ENCODE peak calls at places on chromosome 17, in seven cellular contexts. One of them, this sample, is unnamed.

GRCh38 chr17:35947156-35947585 is 3.7 kb upstream of the LYZL6 start:
- DNase-seq in WERI-Rb-1: peak; percentile 70
- DNase-seq in sigmoid colon: no peak
- DNase-seq in heart right ventricle: peak; percentile 32
- DNase-seq in body of pancreas: peak; percentile 55
- DNase-seq in foreskin keratinocyte: peak; percentile 28
- DNase-seq in CD8-positive, alpha-beta T cell: peak; percentile 25
- DNase-seq in this sample: peak; percentile 26

GRCh38 chr17:80195671-80196529 is 24.2 kb downstream of the SGSH start:
- DNase-seq in WERI-Rb-1: peak; percentile 47
- DNase-seq in sigmoid colon: no peak
- DNase-seq in heart right ventricle: no peak
- DNase-seq in body of pancreas: no peak
- DNase-seq in foreskin keratinocyte: no peak
- DNase-seq in CD8-positive, alpha-beta T cell: peak; percentile 31
- DNase-seq in this sample: no peak

GRCh38 chr17:4796550-4796915 is 569 bp downstream of the PSMB6 start:
- DNase-seq in WERI-Rb-1: peak; percentile 46
- DNase-seq in sigmoid colon: no peak
- DNase-seq in heart right ventricle: no peak
- DNase-seq in body of pancreas: no peak
- DNase-seq in foreskin keratinocyte: no peak
- DNase-seq in CD8-positive, alpha-beta T cell: no peak
- DNase-seq in this sample: peak; percentile 27

GRCh38 chr17:47703191-47703591 is 9.2 kb downstream of the TBKBP1 start:
- DNase-seq in WERI-Rb-1: no peak
- DNase-seq in sigmoid colon: peak; percentile 55
- DNase-seq in heart right ventricle: no peak
- DNase-seq in body of pancreas: no peak
- DNase-seq in foreskin keratinocyte: no peak
- DNase-seq in CD8-positive, alpha-beta T cell: no peak
- DNase-seq in this sample: no peak

GRCh38 chr17:31581022-31581483 is 189.6 kb downstream of the RAB11FIP4 start:
- DNase-seq in WERI-Rb-1: no peak
- DNase-seq in sigmoid colon: peak; percentile 92
- DNase-seq in heart right ventricle: peak; percentile 79
- DNase-seq in body of pancreas: peak; percentile 73
- DNase-seq in foreskin keratinocyte: peak; percentile 32
- DNase-seq in CD8-positive, alpha-beta T cell: no peak
- DNase-seq in this sample: peak; percentile 85

GRCh38 chr17:1764274-1764673 is 2.4 kb downstream of the SERPINF1 start:
- DNase-seq in WERI-Rb-1: peak; percentile 66
- DNase-seq in sigmoid colon: peak; percentile 93
- DNase-seq in heart right ventricle: peak; percentile 66
- DNase-seq in body of pancreas: peak; percentile 39
- DNase-seq in foreskin keratinocyte: peak; percentile 84
- DNase-seq in CD8-positive, alpha-beta T cell: peak; percentile 33
- DNase-seq in this sample: no peak

GRCh38 chr17:33241390-33241789 is 51.7 kb downstream of the ASIC2 start:
- DNase-seq in WERI-Rb-1: no peak
- DNase-seq in sigmoid colon: no peak
- DNase-seq in heart right ventricle: no peak
- DNase-seq in body of pancreas: no peak
- DNase-seq in foreskin keratinocyte: peak; percentile 23
- DNase-seq in CD8-positive, alpha-beta T cell: no peak
- DNase-seq in this sample: no peak

GRCh38 chr17:67343237-67343636 is 23.1 kb downstream of the PSMD12 start:
- DNase-seq in WERI-Rb-1: no peak
- DNase-seq in sigmoid colon: no peak
- DNase-seq in heart right ventricle: no peak
- DNase-seq in body of pancreas: no peak
- DNase-seq in foreskin keratinocyte: no peak
- DNase-seq in CD8-positive, alpha-beta T cell: no peak
- DNase-seq in this sample: no peak

GRCh38 chr17:53765609-53766008 is 57.1 kb upstream of the KIF2B start:
- DNase-seq in WERI-Rb-1: no peak
- DNase-seq in sigmoid colon: no peak
- DNase-seq in heart right ventricle: no peak
- DNase-seq in body of pancreas: no peak
- DNase-seq in foreskin keratinocyte: peak; percentile 59
- DNase-seq in CD8-positive, alpha-beta T cell: no peak
- DNase-seq in this sample: no peak

GRCh38 chr17:18248300-18248731 is 10.2 kb downstream of the FLII start:
- DNase-seq in WERI-Rb-1: peak; percentile 79
- DNase-seq in sigmoid colon: peak; percentile 81
- DNase-seq in heart right ventricle: peak; percentile 71
- DNase-seq in body of pancreas: peak; percentile 61
- DNase-seq in foreskin keratinocyte: peak; percentile 52
- DNase-seq in CD8-positive, alpha-beta T cell: peak; percentile 44
- DNase-seq in this sample: peak; percentile 51

GRCh38 chr17:2084766-2085647 is 30.1 kb downstream of the HIC1 start:
- DNase-seq in WERI-Rb-1: no peak
- DNase-seq in sigmoid colon: peak; percentile 87
- DNase-seq in heart right ventricle: peak; percentile 74
- DNase-seq in body of pancreas: peak; percentile 22
- DNase-seq in foreskin keratinocyte: no peak
- DNase-seq in CD8-positive, alpha-beta T cell: no peak
- DNase-seq in this sample: no peak

DNA sequence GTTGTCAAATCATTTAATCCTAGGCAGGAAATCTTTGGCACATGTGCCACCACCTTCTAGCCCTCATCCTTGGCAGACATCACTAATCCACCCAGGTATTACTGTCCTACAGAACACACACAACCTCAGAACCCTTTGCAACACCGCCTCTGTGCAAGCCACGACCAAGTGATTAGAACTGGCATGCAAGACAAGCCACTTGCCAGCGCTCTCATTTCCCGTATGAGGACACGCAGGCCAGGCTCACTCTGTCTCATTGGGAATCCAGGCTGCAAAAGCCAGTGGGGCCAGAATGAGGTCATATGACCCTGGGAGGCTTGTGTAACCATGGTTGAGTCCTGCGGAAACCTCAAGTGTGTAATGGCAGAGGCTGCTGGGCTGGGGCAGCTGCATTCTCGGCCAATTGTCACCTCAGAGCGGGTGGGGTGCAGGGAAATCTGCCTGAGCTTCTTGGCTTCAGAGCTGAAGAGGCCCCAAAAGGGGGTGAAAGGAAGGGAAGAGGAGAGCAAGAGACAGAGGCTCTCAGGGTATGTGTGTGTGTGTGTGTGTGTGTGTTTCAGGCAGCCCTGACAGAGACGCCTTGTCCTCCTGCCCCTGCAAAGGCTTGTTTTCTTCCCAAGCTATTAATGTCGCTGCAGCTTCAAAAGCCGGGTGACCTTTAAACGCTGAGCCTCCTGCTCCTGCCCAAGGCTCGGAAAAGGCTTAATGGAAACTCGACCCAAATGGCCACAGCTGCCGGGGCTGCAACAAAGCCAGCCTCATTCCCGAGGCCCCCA is 43.2 kb upstream of the MRPS23 start:
- DNase-seq in WERI-Rb-1: peak; percentile 73
- DNase-seq in sigmoid colon: peak; percentile 99
- DNase-seq in heart right ventricle: peak; percentile 94
- DNase-seq in body of pancreas: peak; percentile 94
- DNase-seq in foreskin keratinocyte: peak; percentile 89
- DNase-seq in CD8-positive, alpha-beta T cell: no peak
- DNase-seq in this sample: peak; percentile 94
- TF ChIP-seq CTCF in WERI-Rb-1: no peak
- TF ChIP-seq CTCF in sigmoid colon: no peak
- TF ChIP-seq CTCF in heart right ventricle: no peak
- TF ChIP-seq CTCF in body of pancreas: no peak
- TF ChIP-seq CTCF in foreskin keratinocyte: no peak
- TF ChIP-seq CTCF in CD8-positive, alpha-beta T cell: peak; percentile 28
- TF ChIP-seq CTCF in this sample: no peak

DNA sequence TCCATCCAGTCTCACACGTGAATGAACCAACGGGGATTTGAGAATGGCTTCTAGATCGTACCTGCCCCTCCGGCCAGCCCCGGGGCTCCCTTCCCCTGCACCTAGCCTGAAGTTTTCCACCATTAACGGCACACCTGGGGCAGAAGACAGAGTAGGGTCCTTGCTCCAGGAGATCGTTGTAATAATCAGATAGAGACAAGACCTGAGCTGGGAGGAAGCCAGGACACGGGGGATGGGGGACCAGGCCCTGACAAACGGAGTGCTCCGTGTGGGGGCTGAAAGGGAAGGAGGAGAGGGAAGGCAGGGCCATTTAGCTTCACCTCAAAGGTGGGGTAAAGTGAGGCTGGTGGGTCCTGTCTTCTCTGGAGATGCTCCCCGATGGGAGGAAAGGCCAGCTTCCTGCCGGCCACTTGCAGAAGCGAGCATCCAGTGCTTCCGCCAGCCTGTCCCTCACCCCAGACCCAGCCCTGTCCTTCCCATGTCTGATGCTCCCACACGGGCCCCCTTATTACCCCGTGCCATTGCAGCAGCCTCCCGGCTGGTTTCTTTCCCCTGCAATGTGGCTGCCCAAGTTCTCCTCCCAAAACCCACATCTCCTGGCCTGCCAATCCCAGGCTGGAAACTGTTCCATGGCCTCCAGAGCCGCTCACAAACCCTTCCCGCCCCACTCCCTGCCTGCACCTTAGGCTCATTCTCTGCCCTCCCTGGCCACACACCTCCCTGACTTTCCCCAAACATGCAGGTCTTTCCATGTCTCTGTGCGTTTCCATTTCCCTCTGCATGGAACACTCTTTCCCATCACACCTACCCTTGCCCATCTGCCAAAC is 79.3 kb downstream of the MRC2 start:
- DNase-seq in WERI-Rb-1: no peak
- DNase-seq in sigmoid colon: no peak
- DNase-seq in heart right ventricle: no peak
- DNase-seq in body of pancreas: no peak
- DNase-seq in foreskin keratinocyte: no peak
- DNase-seq in CD8-positive, alpha-beta T cell: no peak
- DNase-seq in this sample: no peak
- H3K27ac ChIP-seq in WERI-Rb-1: no peak overlapping the region
- H3K27ac ChIP-seq in sigmoid colon: no peak overlapping the region
- H3K27ac ChIP-seq in heart right ventricle: peak overlapping the region; percentile 95
- H3K27ac ChIP-seq in body of pancreas: no peak overlapping the region
- H3K27ac ChIP-seq in foreskin keratinocyte: no peak overlapping the region
- H3K27ac ChIP-seq in CD8-positive, alpha-beta T cell: no peak overlapping the region
- H3K27ac ChIP-seq in this sample: no peak overlapping the region

DNA sequence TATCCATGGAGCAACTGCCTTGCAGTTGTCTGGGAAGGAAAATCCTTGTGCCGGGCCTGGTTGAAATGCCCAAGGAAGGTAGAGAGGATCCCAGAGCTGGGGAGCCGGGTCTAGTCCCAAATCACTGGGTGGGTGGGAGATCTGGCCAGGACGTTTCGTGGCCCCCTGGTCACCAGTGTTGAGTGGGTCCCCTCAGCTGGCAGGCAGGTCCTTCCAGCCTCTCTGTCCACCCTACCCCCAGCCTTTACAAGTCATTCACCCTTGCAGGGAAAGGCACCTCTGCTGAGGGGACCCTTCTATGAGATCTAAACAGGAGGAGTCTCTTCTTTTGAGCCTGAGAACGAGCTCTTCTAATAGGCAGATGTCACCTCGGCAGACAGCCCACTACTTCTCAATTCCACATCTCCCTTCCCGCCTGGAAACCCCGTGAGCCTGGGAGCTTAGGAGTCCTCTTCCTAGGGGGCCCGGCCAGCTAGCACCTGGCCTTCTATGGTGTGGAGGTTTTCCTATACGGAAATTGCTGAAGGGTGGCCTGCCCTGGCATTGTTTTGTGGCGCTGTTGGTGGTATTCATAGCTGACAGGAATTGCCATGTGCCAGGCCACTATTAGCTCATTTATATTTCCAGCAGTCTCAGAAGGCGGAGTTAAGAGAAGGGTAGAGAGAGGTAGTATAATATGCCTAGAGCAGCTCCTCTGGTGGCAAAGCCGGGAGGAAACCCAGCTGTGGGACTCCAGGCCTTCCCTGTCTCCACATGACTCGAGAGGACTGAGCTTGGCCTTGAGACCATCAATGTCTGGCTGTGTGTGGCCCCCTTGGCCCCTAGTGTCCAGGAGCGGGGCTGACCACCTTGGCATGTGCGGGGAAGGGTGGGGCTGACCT is 13.3 kb downstream of the MPRIP start:
- DNase-seq in WERI-Rb-1: no peak
- DNase-seq in sigmoid colon: peak; percentile 64
- DNase-seq in heart right ventricle: peak; percentile 55
- DNase-seq in body of pancreas: peak; percentile 46
- DNase-seq in foreskin keratinocyte: peak; percentile 32
- DNase-seq in CD8-positive, alpha-beta T cell: no peak
- DNase-seq in this sample: no peak
- TF ChIP-seq CTCF in WERI-Rb-1: no peak
- TF ChIP-seq CTCF in sigmoid colon: no peak
- TF ChIP-seq CTCF in heart right ventricle: peak; percentile 39
- TF ChIP-seq CTCF in body of pancreas: no peak
- TF ChIP-seq CTCF in foreskin keratinocyte: peak; percentile 48
- TF ChIP-seq CTCF in CD8-positive, alpha-beta T cell: no peak
- TF ChIP-seq CTCF in this sample: no peak

DNA sequence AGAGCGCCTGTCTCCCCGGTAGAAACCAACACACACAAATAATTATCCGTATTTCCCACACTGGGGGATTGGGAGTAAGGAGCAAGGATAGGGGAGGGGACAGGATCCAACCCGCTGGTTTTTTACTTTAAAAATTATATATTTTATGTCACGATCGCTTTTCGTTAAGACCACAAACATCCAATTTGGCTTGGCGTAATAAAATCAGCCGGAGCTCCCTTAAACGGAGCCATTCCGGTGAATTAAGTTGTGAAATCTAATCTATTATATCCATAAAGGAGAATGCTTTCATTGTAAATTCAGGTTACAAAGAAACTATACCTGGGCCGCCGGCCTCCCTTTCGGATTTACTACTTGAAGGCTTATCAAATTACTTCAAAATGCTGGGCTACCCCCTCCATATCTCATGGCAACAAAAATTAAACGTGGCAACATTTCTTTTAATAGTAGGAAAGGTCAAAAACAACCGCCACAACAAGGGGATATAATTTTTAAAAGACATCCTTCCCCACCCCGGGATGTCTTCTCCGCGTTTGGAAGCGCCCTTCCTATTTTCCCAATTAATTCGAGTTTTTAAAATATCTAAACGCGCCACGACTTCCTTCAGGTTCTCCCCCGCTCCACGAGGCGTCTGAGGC is 47.1 kb upstream of the SLC38A10 start:
- DNase-seq in WERI-Rb-1: no peak
- DNase-seq in sigmoid colon: no peak
- DNase-seq in heart right ventricle: no peak
- DNase-seq in body of pancreas: peak; percentile 27
- DNase-seq in foreskin keratinocyte: peak; percentile 48
- DNase-seq in CD8-positive, alpha-beta T cell: no peak
- DNase-seq in this sample: peak; percentile 31
- H3K27ac ChIP-seq in WERI-Rb-1: peak overlapping the region; percentile 94
- H3K27ac ChIP-seq in sigmoid colon: peak overlapping the region; percentile 99
- H3K27ac ChIP-seq in heart right ventricle: peak overlapping the region; percentile 98
- H3K27ac ChIP-seq in body of pancreas: peak overlapping the region; percentile 89
- H3K27ac ChIP-seq in foreskin keratinocyte: peak overlapping the region; percentile 94
- H3K27ac ChIP-seq in CD8-positive, alpha-beta T cell: no peak overlapping the region
- H3K27ac ChIP-seq in this sample: peak overlapping the region; percentile 96

This sample was measured in thyroid gland.